ENCODE peak calls at places on chromosomes 6 and 20, in seven cellular contexts. K is EL, Q is pancreas, V is smooth muscle cell of the brain vasculature, O is HuH-7.5, G is ELF-1, D is ovary. W is an unnamed sample.
A peak's percentile ranks its signal among the peaks of the same experiment; 100 is the strongest.

GRCh38 chr20:13995841-13996240 is 525 bp downstream of the MACROD2 start:
- DNase-seq in V (no peak), Q (peak; percentile 62), G (peak; percentile 49), O (peak; percentile 65), D (peak; percentile 37), K (peak; percentile 4), W (peak; percentile 46)

GRCh38 chr20:56504373-56505005 is 20.1 kb upstream of the FAM209A start:
- DNase-seq in V (no peak), D (no peak), Q (no peak), O (peak; percentile 34), K (peak; percentile 5), G (peak; percentile 16), W (no peak)

GRCh38 chr20:36491901-36492617 is 49.3 kb upstream of the MYL9 start:
- DNase-seq in D (peak; percentile 41), O (no peak), V (no peak), K (peak; percentile 67), Q (no peak), G (no peak), W (peak; percentile 50)

GRCh38 chr6:127302728-127303675 is 36.3 kb downstream of the RNF146 start:
- DNase-seq in O (no peak), D (peak; percentile 50), V (peak; percentile 26), Q (no peak), K (peak; percentile 52), G (no peak), W (peak; percentile 6)

GRCh38 chr6:16400248-16400760 is 161.9 kb downstream of the GMPR start:
- DNase-seq in Q (no peak), G (no peak), O (no peak), V (no peak), D (no peak), K (peak; percentile 43), W (no peak)

GRCh38 chr6:95544517-95545225 is 32.7 kb upstream of the MANEA start:
- DNase-seq in V (no peak), O (no peak), Q (no peak), K (no peak), D (no peak), G (no peak), W (no peak)

GRCh38 chr6:297571-298232 is 5.4 kb downstream of the DUSP22 start:
- DNase-seq in D (no peak), G (no peak), V (no peak), K (no peak), O (no peak), Q (peak; percentile 56), W (no peak)

GRCh38 chr20:13990465-13990864 is at the start of gene SEL1L2:
- DNase-seq in G (peak; percentile 55), V (no peak), K (no peak), O (no peak), Q (no peak), D (no peak), W (no peak)

GRCh38 chr20:25058051-25058796 is at the start of gene ACSS1:
- DNase-seq in V (no peak), G (no peak), O (no peak), K (peak; percentile 55), Q (peak; percentile 59), D (peak; percentile 72), W (no peak)

GRCh38 chr6:157983439-157984119 is 1.9 kb downstream of the SYNJ2 start:
- DNase-seq in V (no peak), Q (no peak), G (no peak), O (no peak), D (no peak), K (no peak), W (no peak)

GRCh38 chr6:168101201-168102092 is 22.4 kb upstream of the FRMD1 start:
- DNase-seq in O (no peak), K (no peak), Q (no peak), D (no peak), V (no peak), G (no peak), W (no peak)

W was measured in MG63.